ENCODE peak calls at places on chromosomes 12 and 14, in five cellular contexts. F is tibial artery, G is Peyer's patch, T is fibroblast of lung, J is mucosa of descending colon. E is an unnamed sample.

GRCh38 chr12:131378861-131379665 is 331.8 kb upstream of the SFSWAP start:
- DNase-seq in F (no peak), G (no peak), T (no peak), J (no peak), E (no peak)

GRCh38 chr12:51819851-51820720 is 28.4 kb downstream of the FIGNL2 start:
- DNase-seq in F (no peak), G (no peak), T (peak; percentile 8), J (peak; percentile 46), E (peak; percentile 27)

GRCh38 chr14:65318636-65319506 is 93.7 kb upstream of the FUT8 start:
- DNase-seq in F (no peak), G (no peak), T (no peak), J (no peak), E (no peak)

GRCh38 chr12:68559246-68559645 is 51.5 kb upstream of the RAP1B start:
- DNase-seq in F (no peak), G (no peak), T (no peak), J (no peak), E (no peak)

GRCh38 chr12:112506513-112507166 is 87.9 kb downstream of the PTPN11 start:
- DNase-seq in F (no peak), G (no peak), T (no peak), J (no peak), E (no peak)

GRCh38 chr14:93984987-93985410 is 8.6 kb upstream of the ASB2 start:
- DNase-seq in F (peak; percentile 83), G (no peak), T (peak; percentile 24), J (peak; percentile 57), E (no peak)

GRCh38 chr12:18864900-18865561 is 127.1 kb downstream of the CAPZA3 start:
- DNase-seq in F (no peak), G (no peak), T (peak; percentile 64), J (no peak), E (no peak)

GRCh38 chr12:3205742-3206519 is 128.8 kb downstream of the TSPAN9 start:
- DNase-seq in F (no peak), G (no peak), T (no peak), J (no peak), E (no peak)

GRCh38 chr12:44405267-44405666 is 470.8 kb downstream of the NELL2 start:
- DNase-seq in F (no peak), G (no peak), T (no peak), J (no peak), E (no peak)

GRCh38 chr12:106682594-106683234 is 91.8 kb upstream of the RIC8B start:
- DNase-seq in F (no peak), G (no peak), T (peak; percentile 51), J (peak; percentile 25), E (no peak)

GRCh38 chr14:65840786-65841185 is 428.3 kb downstream of the FUT8 start:
- DNase-seq in F (no peak), G (no peak), T (peak; percentile 2), J (no peak), E (no peak)

GRCh38 chr14:51004352-51004800 is 60.1 kb upstream of the PYGL start:
- DNase-seq in F (no peak), G (no peak), T (no peak), J (no peak), E (no peak)

GRCh38 chr14:81710232-81710845 is 176.7 kb upstream of the SEL1L start:
- DNase-seq in F (no peak), G (no peak), T (peak; percentile 11), J (peak; percentile 17), E (no peak)

GRCh38 chr12:27193854-27194544 is 50.1 kb upstream of the STK38L start:
- DNase-seq in F (peak; percentile 90), G (no peak), T (peak; percentile 90), J (no peak), E (no peak)

GRCh38 chr12:73321776-73322175 is 1049.6 kb downstream of the TRHDE start:
- DNase-seq in F (no peak), G (no peak), T (no peak), J (no peak), E (no peak)

GRCh38 chr12:15601210-15601800 is 187.9 kb downstream of the EPS8 start:
- DNase-seq in F (no peak), G (no peak), T (peak; percentile 96), J (no peak), E (no peak)

GRCh38 chr14:30410986-30411385 is 148.0 kb upstream of the G2E3 start:
- DNase-seq in F (no peak), G (no peak), T (no peak), J (no peak), E (no peak)

GRCh38 chr14:87148655-87149054 is 844.3 kb downstream of the GALC start:
- DNase-seq in F (no peak), G (no peak), T (no peak), J (no peak), E (no peak)

GRCh38 chr12:54158581-54158980 is 30.2 kb downstream of the SMUG1 start:
- DNase-seq in F (no peak), G (no peak), T (no peak), J (no peak), E (no peak)

GRCh38 chr14:101183376-101184103 is 280.0 kb upstream of the RTL1 start:
- DNase-seq in F (peak; percentile 65), G (peak; percentile 47), T (peak; percentile 5), J (peak; percentile 24), E (no peak)

GRCh38 chr12:30757316-30757715 is 2.6 kb upstream of the CAPRIN2 start:
- DNase-seq in F (no peak), G (no peak), T (no peak), J (no peak), E (no peak)

GRCh38 chr12:39616251-39616650 is 3.4 kb downstream of the ABCD2 start:
- DNase-seq in F (no peak), G (no peak), T (no peak), J (no peak), E (no peak)

GRCh38 chr14:64421166-64421565 is 33.0 kb downstream of the MTHFD1 start:
- DNase-seq in F (no peak), G (no peak), T (peak; percentile 62), J (no peak), E (no peak)

GRCh38 chr14:100562751-100563150 is 24.5 kb downstream of the BEGAIN start:
- DNase-seq in F (no peak), G (no peak), T (no peak), J (no peak), E (no peak)

GRCh38 chr14:31122921-31123320 is 84.7 kb downstream of the HECTD1 start:
- DNase-seq in F (no peak), G (no peak), T (no peak), J (no peak), E (no peak)

GRCh38 chr14:33705521-33705920 is 245.4 kb downstream of the EGLN3 start:
- DNase-seq in F (no peak), G (no peak), T (no peak), J (no peak), E (no peak)

GRCh38 chr14:77071938-77072388 is 26.1 kb upstream of the CIPC start:
- DNase-seq in F (no peak), G (no peak), T (peak; percentile 19), J (no peak), E (no peak)

GRCh38 chr14:105473677-105474477 is 744 bp upstream of the CRIP2 start:
- DNase-seq in F (peak; percentile 98), G (peak; percentile 84), T (peak; percentile 86), J (peak; percentile 79), E (peak; percentile 86)
- H3K4me1 ChIP-seq in F (peaks cover 15% of the 10 kb centered on the region), G (peaks cover 56% of the 10 kb centered on the region), T (peaks cover 27% of the 10 kb centered on the region), J (peaks cover 33% of the 10 kb centered on the region), E (peaks cover 38% of the 10 kb centered on the region)

GRCh38 chr12:124389537-124390441 is 94.9 kb downstream of the RFLNA start:
- DNase-seq in F (no peak), G (no peak), T (no peak), J (peak; percentile 64), E (no peak)
- H3K4me3 ChIP-seq in F (peak overlapping the region; percentile 64), G (peak overlapping the region; percentile 63), T (peak overlapping the region; percentile 66), J (no peak overlapping the region), E (peak overlapping the region; percentile 55)

GRCh38 chr14:105071326-105071725 is 6.1 kb upstream of the GPR132 start:
- DNase-seq in F (no peak), G (no peak), T (no peak), J (no peak), E (no peak)
- H3K4me1 ChIP-seq in F (no peaks in the 10 kb centered on the region), G (peaks cover 27% of the 10 kb centered on the region), T (peaks cover 9% of the 10 kb centered on the region), J (no peaks in the 10 kb centered on the region), E (peaks cover 42% of the 10 kb centered on the region)

DNA sequence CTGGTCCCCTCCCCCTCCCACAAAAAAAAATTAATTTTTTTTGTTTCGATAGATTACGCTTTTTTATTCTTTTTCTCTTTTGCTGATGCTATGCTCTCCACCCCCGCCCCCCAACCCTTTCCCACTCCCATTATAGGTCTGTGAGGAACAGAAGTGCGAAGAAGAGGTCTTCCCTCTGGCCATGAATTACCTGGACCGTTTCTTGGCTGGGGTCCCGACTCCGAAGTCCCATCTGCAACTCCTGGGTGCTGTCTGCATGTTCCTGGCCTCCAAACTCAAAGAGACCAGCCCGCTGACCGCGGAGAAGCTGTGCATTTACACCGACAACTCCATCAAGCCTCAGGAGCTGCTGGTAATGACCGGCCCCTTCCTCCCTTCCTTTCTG is 2.3 kb downstream of the CCND2 start:
- DNase-seq in F (no peak), G (peak; percentile 60), T (no peak), J (peak; percentile 51), E (no peak)
- H3K4me3 ChIP-seq in F (peak overlapping the region; percentile 86), G (peak overlapping the region; percentile 70), T (no peak overlapping the region), J (peak overlapping the region; percentile 78), E (peak overlapping the region; percentile 87)